ENCODE peak calls at places on chromosomes 12 and 14, in eight cellular contexts. Z is SK-N-SH, A is HL-60, J is HCT116, V is K562, X is GM23338, U is HepG2, B is GM12878. W is an unnamed sample.

GRCh38 chr12:4289334-4289878 is 15.8 kb downstream of the CCND2 start:
- DNase-seq in B (no peak), Z (no peak), J (no peak), V (no peak), A (peak; percentile 75), X (no peak), U (no peak), W (no peak)

GRCh38 chr12:25767613-25768012 is 190.9 kb upstream of the RASSF8 start:
- DNase-seq in V (no peak), J (no peak), Z (no peak), U (no peak), X (no peak), B (no peak), A (no peak), W (no peak)

GRCh38 chr12:31362115-31362758 is 36.3 kb upstream of the SINHCAF start:
- DNase-seq in J (no peak), U (peak; percentile 66), B (no peak), V (peak; percentile 29), X (peak; percentile 54), A (peak; percentile 36), Z (no peak), W (no peak)

GRCh38 chr14:76997257-76997970 is 31.1 kb downstream of the IRF2BPL start:
- DNase-seq in B (no peak), X (no peak), Z (no peak), U (no peak), J (no peak), A (no peak), V (no peak), W (no peak)

GRCh38 chr14:38143651-38144505 is 63.8 kb upstream of the SSTR1 start:
- DNase-seq in Z (no peak), V (no peak), A (no peak), X (peak; percentile 61), B (no peak), U (no peak), J (no peak), W (no peak)

GRCh38 chr14:75531660-75532317 is 9.5 kb downstream of the BATF start:
- DNase-seq in A (no peak), U (no peak), B (no peak), V (no peak), Z (no peak), J (no peak), X (no peak), W (peak; percentile 43)

GRCh38 chr14:32697114-32697513 is 241.6 kb upstream of the NPAS3 start:
- DNase-seq in B (no peak), Z (no peak), J (no peak), U (no peak), A (no peak), X (no peak), V (no peak), W (no peak)

GRCh38 chr14:99254391-99255009 is 17.5 kb downstream of the BCL11B start:
- DNase-seq in V (no peak), J (no peak), Z (no peak), U (no peak), B (no peak), A (no peak), X (no peak), W (no peak)

GRCh38 chr12:31849090-31849687 is 110.0 kb upstream of the RESF1 start:
- DNase-seq in U (no peak), Z (no peak), X (peak; percentile 66), A (no peak), V (no peak), J (peak; percentile 54), B (no peak), W (no peak)

GRCh38 chr12:104190641-104191176 is 24.9 kb upstream of the TXNRD1 start:
- DNase-seq in J (no peak), V (no peak), U (no peak), A (no peak), Z (no peak), B (no peak), X (no peak), W (no peak)

GRCh38 chr12:50090391-50090790 is 5.2 kb downstream of the SMARCD1 start:
- DNase-seq in U (no peak), B (no peak), Z (no peak), A (no peak), V (no peak), J (no peak), X (no peak), W (no peak)

GRCh38 chr12:127711108-127711507 is 555.9 kb upstream of the TMEM132C start:
- DNase-seq in A (no peak), X (peak; percentile 37), V (peak; percentile 33), U (no peak), Z (no peak), J (no peak), B (no peak), W (no peak)

GRCh38 chr14:75335588-75335987 is 57.0 kb downstream of the FOS start:
- DNase-seq in B (peak; percentile 45), U (no peak), V (no peak), A (no peak), X (no peak), Z (no peak), J (no peak), W (no peak)

GRCh38 chr14:54658836-54659235 is 91.9 kb downstream of the SAMD4A start:
- DNase-seq in J (no peak), U (no peak), A (no peak), V (no peak), Z (no peak), X (no peak), B (no peak), W (no peak)

GRCh38 chr14:67387195-67387594 is 24.8 kb downstream of the PLEK2 start:
- DNase-seq in Z (no peak), X (no peak), B (no peak), V (no peak), J (no peak), U (no peak), A (no peak), W (no peak)

GRCh38 chr12:124715121-124715990 is 147.9 kb upstream of the NCOR2 start:
- DNase-seq in A (no peak), V (peak; percentile 37), B (no peak), J (no peak), U (no peak), Z (no peak), X (no peak), W (no peak)

GRCh38 chr12:115838952-115839351 is 438.5 kb downstream of the MED13L start:
- DNase-seq in A (no peak), J (no peak), X (no peak), Z (no peak), V (no peak), U (no peak), B (no peak), W (no peak)

GRCh38 chr14:103161054-103161397 is 37.8 kb downstream of the TNFAIP2 start:
- DNase-seq in X (no peak), V (no peak), J (no peak), B (no peak), U (no peak), A (no peak), Z (no peak), W (no peak)

GRCh38 chr12:20483776-20484175 is 115.4 kb downstream of the PDE3A start:
- DNase-seq in U (no peak), Z (no peak), B (no peak), X (no peak), J (no peak), V (no peak), A (no peak), W (no peak)

GRCh38 chr14:38593477-38593876 is 337.6 kb upstream of the CLEC14A start:
- DNase-seq in Z (no peak), X (no peak), J (no peak), B (no peak), A (no peak), U (no peak), V (no peak), W (no peak)

GRCh38 chr14:74085047-74085637 is 386 bp downstream of the LIN52 start:
- DNase-seq in A (no peak), B (no peak), X (peak; percentile 67), U (peak; percentile 10), V (peak; percentile 21), J (no peak), Z (peak; percentile 44), W (no peak)

GRCh38 chr12:64780531-64781373 is 21.5 kb upstream of the GNS start:
- DNase-seq in Z (peak; percentile 81), V (peak; percentile 32), X (peak; percentile 66), A (peak; percentile 8), J (no peak), U (no peak), B (no peak), W (no peak)

GRCh38 chr12:64779349-64779974 is 20.3 kb upstream of the GNS start:
- DNase-seq in A (no peak), J (no peak), U (no peak), V (no peak), Z (no peak), B (no peak), X (no peak), W (no peak)

GRCh38 chr12:64780220-64780530 is 21.0 kb upstream of the GNS start:
- DNase-seq in Z (no peak), B (no peak), V (no peak), J (no peak), A (no peak), U (no peak), X (no peak), W (no peak)

GRCh38 chr12:64782181-64782580 is 23.0 kb upstream of the GNS start:
- DNase-seq in U (no peak), X (no peak), A (peak; percentile 22), J (no peak), V (no peak), Z (peak; percentile 33), B (no peak), W (no peak)

GRCh38 chr12:64781374-64782029 is 22.3 kb upstream of the GNS start:
- DNase-seq in U (no peak), V (no peak), B (no peak), Z (peak; percentile 26), A (no peak), J (no peak), X (peak; percentile 53), W (no peak)
- H3K27me3 ChIP-seq in U (peaks cover 35% of the 10 kb centered on the region), V (peaks cover 55% of the 10 kb centered on the region), B (peaks cover 12% of the 10 kb centered on the region), Z (peaks cover 55% of the 10 kb centered on the region), A (peaks cover 20% of the 10 kb centered on the region), J (no peaks in the 10 kb centered on the region), X (peaks cover 52% of the 10 kb centered on the region), W (peaks cover 19% of the 10 kb centered on the region)

GRCh38 chr14:90599748-90600507 is 203.1 kb downstream of the CALM1 start:
- DNase-seq in Z (no peak), J (no peak), A (no peak), B (no peak), U (peak; percentile 3), X (no peak), V (no peak), W (no peak)
- TF ChIP-seq CTCF in Z (peak; percentile 27), J (no peak), A (no peak), B (no peak), U (peak; percentile 23), X (no peak), V (no peak), W (no peak)

GRCh38 chr12:60847281-60847680 is 1251.5 kb downstream of the SLC16A7 start:
- DNase-seq in U (no peak), Z (no peak), A (no peak), B (no peak), J (no peak), X (no peak), V (no peak), W (no peak)
- TF ChIP-seq REST in U (no peak), Z (no peak), A (no peak), B (no peak), J (no peak), X (no peak), V (no peak), W (no peak)

DNA sequence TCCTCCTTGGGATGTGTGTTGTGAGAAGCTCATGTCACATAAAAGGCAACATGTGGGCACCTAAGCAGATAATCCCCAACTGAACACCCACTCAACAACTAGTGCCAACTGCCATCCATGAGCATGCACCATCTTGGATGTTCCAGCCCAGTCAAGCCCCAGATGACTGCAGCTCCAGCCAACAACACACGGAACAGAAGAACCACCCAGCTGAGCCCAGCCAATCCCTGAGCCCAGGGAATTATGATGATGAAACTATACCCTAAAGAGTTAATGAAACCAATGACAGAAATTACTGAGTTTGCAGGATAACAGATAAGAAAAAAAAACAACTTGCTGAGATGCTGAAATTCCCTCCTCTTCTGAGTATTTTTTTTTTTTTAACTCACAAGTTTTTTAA is 124.7 kb downstream of the KSR2 start:
- DNase-seq in V (no peak), U (no peak), X (no peak), J (no peak), B (no peak), Z (no peak), A (no peak), W (no peak)
- H3K27me3 ChIP-seq in V (peaks cover 20% of the 10 kb centered on the region), U (peaks cover 5% of the 10 kb centered on the region), X (no peaks in the 10 kb centered on the region), J (no peaks in the 10 kb centered on the region), B (no peaks in the 10 kb centered on the region), Z (no peaks in the 10 kb centered on the region), A (no peaks in the 10 kb centered on the region), W (peaks cover 19% of the 10 kb centered on the region)

W was measured in Panc1.